ENCODE peak calls at places on chromosomes 5 and 9, in ten cellular contexts. S is NCI-H345; M is cardiac muscle cell; N is neural progenitor cell; B is GM04503; T is activated T-cell treated with anti-CD3 and anti-CD28 coated beads, Interleukin-2, amount 50 U/mL, for 72 hours; J is BJ; R is ELR; L is activated CD4-positive, alpha-beta T cell treated with anti-CD3 and anti-CD28 coated beads, Interleukin-2, amount 10 ng/mL, durations not matched to agents 7 days and 5 days; Z is pons. V is an unnamed sample.

GRCh38 chr5:81303563-81303962 is 2.2 kb downstream of the ZCCHC9 start:
- DNase-seq in M (no peak), S (no peak), J (no peak), Z (no peak), N (no peak), L (no peak), B (peak), T (no peak), R (peak), V (peak)

GRCh38 chr5:89871906-89872305 is 537.6 kb downstream of the CETN3 start:
- DNase-seq in T (no peak), S (no peak), J (no peak), M (no peak), R (no peak), L (no peak), B (no peak), N (no peak), Z (no peak), V (no peak)

GRCh38 chr5:134088291-134088690 is 26.2 kb upstream of the TCF7 start:
- DNase-seq in N (no peak), Z (no peak), B (peak), L (no peak), T (no peak), J (no peak), M (no peak), R (no peak), S (no peak), V (peak)

GRCh38 chr5:80254767-80255424 is 952 bp downstream of the SERINC5 start:
- DNase-seq in M (no peak), R (peak), S (peak), T (peak), L (peak), Z (peak), J (no peak), N (no peak), B (no peak), V (peak)

GRCh38 chr9:115880221-115880620 is 273.4 kb upstream of the PAPPA start:
- DNase-seq in L (no peak), S (no peak), T (no peak), B (no peak), N (no peak), J (no peak), M (no peak), R (no peak), Z (no peak), V (no peak)

GRCh38 chr5:95617057-95617456 is 2.8 kb upstream of the GPR150 start:
- DNase-seq in L (no peak), N (no peak), Z (no peak), B (no peak), J (no peak), T (no peak), S (no peak), R (peak), M (no peak), V (peak)

GRCh38 chr9:132935021-132935420 is 9.4 kb downstream of the TSC1 start:
- DNase-seq in B (no peak), J (no peak), T (no peak), N (no peak), M (no peak), R (no peak), S (no peak), Z (no peak), L (no peak), V (no peak)

GRCh38 chr9:106797299-106797698 is 65.7 kb upstream of the ZNF462 start:
- DNase-seq in R (no peak), M (no peak), T (no peak), Z (no peak), S (no peak), N (no peak), J (no peak), B (no peak), L (no peak), V (peak)

GRCh38 chr9:1083325-1083913 is 33.3 kb downstream of the DMRT2 start:
- DNase-seq in J (no peak), L (no peak), M (peak), Z (peak), R (peak), S (peak), N (no peak), B (no peak), T (no peak), V (peak)

V was measured in GM23248.